ENCODE peak calls at places on chromosomes 3 and 15, in nine cellular contexts. L is body of pancreas; C is lower lobe of right lung; Z is hepatocyte; S is CD4-positive, alpha-beta memory T cell; A is psoas muscle; P is tibial artery; D is testis; Y is PC-3. R is an unnamed sample. For H3K27me3 and H3K9me3, the result is how much of the 10 kb centered on the place peaks cover.

GRCh38 chr15:78076231-78077052 is 1.1 kb downstream of the TBC1D2B start:
- DNase-seq in C (no peak), S (no peak), A (no peak), Z (no peak), P (no peak), D (peak), L (no peak), Y (no peak), R (no peak)

GRCh38 chr15:29990035-29990434 is 92.7 kb upstream of the GOLGA8J start:
- DNase-seq in A (no peak), Y (no peak), C (no peak), P (no peak), L (no peak), Z (no peak), S (no peak), D (no peak), R (no peak)

GRCh38 chr3:45548724-45549123 is 45.8 kb upstream of the LIMD1 start:
- DNase-seq in P (no peak), L (no peak), Y (no peak), C (no peak), A (no peak), Z (no peak), D (no peak), S (no peak), R (no peak)

GRCh38 chr3:72273615-72274014 is 488.7 kb upstream of the PROK2 start:
- DNase-seq in S (no peak), C (no peak), Y (no peak), P (no peak), L (no peak), A (no peak), D (no peak), Z (peak), R (peak)

GRCh38 chr3:179045719-179046402 is 25.7 kb downstream of the ZMAT3 start:
- DNase-seq in Z (no peak), A (no peak), D (no peak), L (no peak), C (no peak), S (no peak), P (no peak), Y (no peak), R (no peak)

GRCh38 chr3:32304510-32304909 is 66.0 kb downstream of the CMTM8 start:
- DNase-seq in S (no peak), L (no peak), A (no peak), Y (no peak), Z (no peak), P (no peak), C (no peak), D (no peak), R (no peak)

GRCh38 chr3:189307963-189308362 is 136.2 kb downstream of the TPRG1 start:
- DNase-seq in P (no peak), L (no peak), Y (no peak), A (no peak), C (no peak), S (no peak), D (no peak), Z (no peak), R (no peak)

GRCh38 chr15:65221708-65222107 is 10.4 kb upstream of the CILP start:
- DNase-seq in L (no peak), S (no peak), Z (no peak), D (no peak), P (no peak), C (no peak), Y (no peak), A (no peak), R (peak)

GRCh38 chr3:4584537-4585249 is 91.5 kb downstream of the ITPR1 start:
- DNase-seq in L (no peak), C (no peak), A (no peak), Y (no peak), D (peak), Z (no peak), S (peak), P (peak), R (no peak)

GRCh38 chr3:127351775-127352350 is 64.0 kb upstream of the PRR20G start:
- DNase-seq in Z (no peak), L (no peak), D (no peak), P (no peak), A (no peak), S (no peak), Y (no peak), C (no peak), R (no peak)
- H3K27me3 ChIP-seq in Z (under half), L (under half), D (under half), P (under half), A (under half), S (under half), Y (under half), C (under half), R (under half)

DNA sequence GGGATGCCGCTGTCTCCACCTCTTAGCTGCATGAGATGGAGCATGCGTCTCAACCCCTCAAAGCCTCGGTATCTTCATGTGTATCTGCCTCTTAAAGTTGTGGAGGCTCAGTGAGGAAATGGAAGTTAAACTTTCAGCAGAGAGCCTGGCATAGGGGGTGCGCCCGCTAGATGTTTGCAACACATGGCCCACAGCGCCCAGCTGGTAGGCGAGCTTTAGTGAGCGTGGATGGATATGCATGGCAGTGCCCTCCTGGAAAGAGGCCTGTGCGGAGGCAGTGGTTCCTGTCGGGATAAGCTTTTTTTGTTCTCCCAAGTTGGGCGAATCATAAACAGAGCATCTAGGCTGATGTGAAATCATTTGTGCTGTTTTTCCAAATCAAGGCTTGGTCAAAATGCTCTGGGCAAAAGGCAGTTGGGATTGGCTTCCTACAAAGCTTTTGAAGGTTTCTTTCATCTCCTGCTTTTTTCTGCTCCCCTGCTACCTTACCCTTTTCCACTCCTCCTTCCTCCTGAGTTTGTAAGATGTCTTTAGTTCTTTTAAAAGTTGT is 272.4 kb upstream of the TPM1 start:
- DNase-seq in C (no peak), A (no peak), L (no peak), P (no peak), Y (no peak), D (no peak), Z (no peak), S (no peak), R (no peak)
- H3K4me3 ChIP-seq in C (no peak), A (no peak), L (no peak), P (no peak), Y (no peak), D (no peak), Z (no peak), S (no peak), R (no peak)

GRCh38 chr3:177946965-177947364 is 589.3 kb upstream of the KCNMB2 start:
- DNase-seq in S (no peak), D (no peak), A (no peak), P (no peak), L (no peak), Z (no peak), Y (no peak), C (no peak), R (no peak)
- H3K9me3 ChIP-seq in S (under half), D (under half), A (under half), P (under half), L (under half), Z (under half), Y (under half), C (under half), R (under half)

GRCh38 chr15:37108725-37109124 is 8.4 kb upstream of the MEIS2 start:
- DNase-seq in S (no peak), Z (no peak), A (no peak), L (no peak), D (no peak), P (no peak), Y (no peak), C (no peak), R (no peak)

GRCh38 chr15:37105795-37106333 is 5.5 kb upstream of the MEIS2 start:
- DNase-seq in S (no peak), D (no peak), L (no peak), Y (no peak), Z (no peak), A (no peak), C (no peak), P (no peak), R (no peak)

GRCh38 chr15:37107754-37108724 is 7.7 kb upstream of the MEIS2 start:
- DNase-seq in Y (no peak), A (no peak), P (no peak), L (no peak), D (no peak), S (no peak), Z (no peak), C (no peak), R (no peak)

GRCh38 chr15:37106490-37107001 is 6.2 kb upstream of the MEIS2 start:
- DNase-seq in C (no peak), D (peak), L (no peak), Y (no peak), Z (peak), S (no peak), P (no peak), A (no peak), R (no peak)

GRCh38 chr15:37107071-37107753 is 6.9 kb upstream of the MEIS2 start:
- DNase-seq in A (no peak), P (no peak), D (no peak), S (no peak), Z (no peak), L (no peak), C (no peak), Y (no peak), R (no peak)
- H3K27me3 ChIP-seq in A (under half), P (under half), D (under half), S (half or more), Z (half or more), L (under half), C (half or more), Y (under half), R (under half)

DNA sequence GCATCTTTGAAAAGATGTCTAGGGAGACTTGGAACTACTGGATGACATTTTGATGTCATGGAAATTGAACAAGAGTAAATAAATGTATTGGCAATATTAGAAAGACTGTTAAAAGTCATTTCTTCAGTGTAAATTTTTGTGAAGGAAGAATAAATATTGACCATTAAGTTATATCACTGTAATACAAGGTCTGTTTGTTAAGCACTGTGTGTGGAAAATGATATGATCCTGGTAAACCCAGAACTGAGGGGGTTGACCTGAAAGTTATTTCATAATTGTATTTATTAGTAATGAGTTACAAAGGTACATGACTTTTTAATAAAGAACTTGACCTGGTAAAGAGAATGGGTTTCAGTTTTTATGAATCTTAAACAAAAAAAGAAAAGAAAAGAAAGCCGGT is 106.6 kb downstream of the B3GALNT1 start:
- DNase-seq in A (no peak), Y (no peak), P (no peak), C (no peak), S (no peak), Z (no peak), D (no peak), L (no peak), R (no peak)
- H3K4me3 ChIP-seq in A (no peak), Y (no peak), P (no peak), C (no peak), S (no peak), Z (no peak), D (no peak), L (no peak), R (no peak)

GRCh38 chr3:127110982-127111693 is 81.8 kb upstream of the PRR23E start:
- DNase-seq in A (no peak), Y (no peak), L (no peak), Z (no peak), D (no peak), P (no peak), S (no peak), C (no peak), R (no peak)

GRCh38 chr3:127114337-127115070 is 78.4 kb upstream of the PRR23E start:
- DNase-seq in Z (no peak), P (no peak), Y (no peak), D (no peak), S (no peak), L (no peak), A (no peak), C (no peak), R (no peak)

GRCh38 chr3:127115691-127116351 is 77.1 kb upstream of the PRR23E start:
- DNase-seq in D (no peak), Z (no peak), C (no peak), A (no peak), S (no peak), L (no peak), P (no peak), Y (peak), R (no peak)

GRCh38 chr3:127113571-127113891 is 79.4 kb upstream of the PRR23E start:
- DNase-seq in C (no peak), S (no peak), D (no peak), L (no peak), A (no peak), Z (no peak), P (no peak), Y (peak), R (no peak)

GRCh38 chr3:127112796-127113570 is 79.9 kb upstream of the PRR23E start:
- DNase-seq in D (no peak), C (no peak), Z (no peak), P (no peak), Y (peak), S (no peak), L (no peak), A (no peak), R (no peak)
- H3K9me3 ChIP-seq in D (under half), C (under half), Z (under half), P (under half), Y (under half), S (under half), L (under half), A (under half), R (under half)